ENCODE peak calls at places on chromosomes 7 and 10, in eight cellular contexts. E is K562, Q is mucosa of descending colon, J is Panc1, M is uterus, C is PC-3, N is HCT116, V is GM12878. B is an unnamed sample.

GRCh38 chr10:93206652-93207051 is 133.0 kb downstream of the CYP26A1 start:
- DNase-seq in E (no peak), Q (no peak), J (no peak), M (no peak), C (no peak), N (no peak), V (no peak), B (no peak)

GRCh38 chr10:100100651-100101525 is 19.2 kb upstream of the CPN1 start:
- DNase-seq in E (no peak), Q (no peak), J (peak; percentile 50), M (no peak), C (peak; percentile 55), N (peak; percentile 29), V (no peak), B (no peak)

GRCh38 chr10:70494966-70495365 is 16.4 kb downstream of the PALD1 start:
- DNase-seq in E (no peak), Q (peak; percentile 74), J (no peak), M (no peak), C (no peak), N (no peak), V (no peak), B (no peak)

GRCh38 chr10:73908853-73909611 is 1.9 kb upstream of the PLAU start:
- DNase-seq in E (peak; percentile 49), Q (no peak), J (peak; percentile 97), M (peak; percentile 49), C (peak; percentile 100), N (no peak), V (peak; percentile 63), B (no peak)

GRCh38 chr7:80370587-80370986 is 141.3 kb downstream of the GNAT3 start:
- DNase-seq in E (no peak), Q (no peak), J (no peak), M (no peak), C (no peak), N (no peak), V (no peak), B (no peak)

GRCh38 chr7:50633414-50633710 is 68.2 kb upstream of the DDC start:
- DNase-seq in E (no peak), Q (no peak), J (no peak), M (no peak), C (no peak), N (no peak), V (no peak), B (no peak)

GRCh38 chr7:30739691-30740090 is 12.2 kb upstream of the INMT start:
- DNase-seq in E (no peak), Q (no peak), J (no peak), M (no peak), C (no peak), N (no peak), V (no peak), B (no peak)

GRCh38 chr10:13492493-13493180 is 36.2 kb downstream of the BEND7 start:
- DNase-seq in E (no peak), Q (no peak), J (no peak), M (no peak), C (no peak), N (no peak), V (no peak), B (no peak)

GRCh38 chr7:151687523-151688235 is 168.0 kb upstream of the RHEB start:
- DNase-seq in E (peak; percentile 87), Q (no peak), J (peak; percentile 93), M (peak; percentile 88), C (peak; percentile 99), N (peak; percentile 92), V (no peak), B (no peak)

GRCh38 chr7:26046878-26047277 is 105.1 kb upstream of the NFE2L3 start:
- DNase-seq in E (no peak), Q (no peak), J (no peak), M (no peak), C (no peak), N (no peak), V (no peak), B (no peak)

GRCh38 chr7:151833691-151834090 is 43.2 kb downstream of the PRKAG2 start:
- DNase-seq in E (no peak), Q (no peak), J (no peak), M (no peak), C (no peak), N (no peak), V (no peak), B (no peak)

GRCh38 chr7:151876899-151877777 is at the start of gene PRKAG2:
- DNase-seq in E (peak; percentile 66), Q (peak; percentile 89), J (no peak), M (peak; percentile 64), C (peak; percentile 35), N (no peak), V (no peak), B (peak; percentile 49)

GRCh38 chr10:101672536-101672935 is 22.4 kb downstream of the FBXW4 start:
- DNase-seq in E (no peak), Q (no peak), J (no peak), M (no peak), C (no peak), N (no peak), V (no peak), B (no peak)

GRCh38 chr10:68566955-68567354 is 6.8 kb downstream of the TET1 start:
- DNase-seq in E (no peak), Q (no peak), J (no peak), M (no peak), C (no peak), N (no peak), V (no peak), B (no peak)

GRCh38 chr7:147915781-147916180 is 674.8 kb upstream of the C7orf33 start:
- DNase-seq in E (no peak), Q (no peak), J (no peak), M (no peak), C (peak; percentile 15), N (no peak), V (no peak), B (no peak)

GRCh38 chr10:71268247-71268691 is 50.8 kb upstream of the SLC29A3 start:
- DNase-seq in E (no peak), Q (no peak), J (no peak), M (peak; percentile 51), C (no peak), N (no peak), V (no peak), B (no peak)

GRCh38 chr7:148472406-148472805 is 118.2 kb upstream of the C7orf33 start:
- DNase-seq in E (no peak), Q (no peak), J (no peak), M (no peak), C (peak; percentile 43), N (no peak), V (no peak), B (no peak)

GRCh38 chr10:59829024-59829423 is 75.8 kb upstream of the MRLN start:
- DNase-seq in E (no peak), Q (no peak), J (no peak), M (no peak), C (no peak), N (no peak), V (no peak), B (no peak)

GRCh38 chr10:132961864-132962622 is 19.7 kb upstream of the CFAP46 start:
- DNase-seq in E (no peak), Q (peak; percentile 76), J (no peak), M (peak; percentile 37), C (peak; percentile 69), N (no peak), V (no peak), B (peak; percentile 27)

GRCh38 chr7:38291117-38291647 is 17.7 kb upstream of the TARP start:
- DNase-seq in E (no peak), Q (no peak), J (no peak), M (no peak), C (no peak), N (no peak), V (no peak), B (no peak)

GRCh38 chr10:60485025-60485424 is 95.3 kb upstream of the ANK3 start:
- DNase-seq in E (no peak), Q (no peak), J (no peak), M (no peak), C (no peak), N (no peak), V (no peak), B (no peak)

DNA sequence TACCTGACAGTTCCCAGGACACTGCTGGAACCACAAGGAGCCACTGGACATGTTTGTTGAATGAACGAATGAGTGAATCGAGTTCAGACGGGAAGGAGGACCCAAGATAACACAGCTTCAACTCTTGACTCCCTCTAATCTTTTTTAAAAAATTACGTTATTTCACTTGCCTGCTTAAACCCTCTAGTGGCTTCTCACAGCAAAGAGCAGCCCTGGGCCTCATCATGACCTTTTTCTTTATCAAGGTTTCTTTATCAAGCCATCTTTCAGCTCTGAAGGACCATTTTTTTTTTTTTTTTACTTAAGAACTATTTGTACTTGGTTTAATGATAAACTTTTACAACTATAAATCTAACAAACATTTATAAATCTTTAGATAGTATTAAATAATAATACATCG is 110.6 kb downstream of the TAX1BP1 start:
- DNase-seq in E (no peak), Q (no peak), J (no peak), M (no peak), C (no peak), N (no peak), V (no peak), B (no peak)
- H3K9me3 ChIP-seq in E (no peaks in the 10 kb centered on the region), Q (no peaks in the 10 kb centered on the region), J (no peaks in the 10 kb centered on the region), M (no peaks in the 10 kb centered on the region), C (no peaks in the 10 kb centered on the region), N (no peaks in the 10 kb centered on the region), V (no peaks in the 10 kb centered on the region), B (no peaks in the 10 kb centered on the region)

GRCh38 chr7:111801277-111801676 is 239.0 kb upstream of the IMMP2L start:
- DNase-seq in E (no peak), Q (no peak), J (no peak), M (no peak), C (no peak), N (no peak), V (no peak), B (no peak)

GRCh38 chr7:111802194-111802785 is 240.0 kb upstream of the IMMP2L start:
- DNase-seq in E (no peak), Q (no peak), J (no peak), M (no peak), C (no peak), N (no peak), V (no peak), B (no peak)

DNA sequence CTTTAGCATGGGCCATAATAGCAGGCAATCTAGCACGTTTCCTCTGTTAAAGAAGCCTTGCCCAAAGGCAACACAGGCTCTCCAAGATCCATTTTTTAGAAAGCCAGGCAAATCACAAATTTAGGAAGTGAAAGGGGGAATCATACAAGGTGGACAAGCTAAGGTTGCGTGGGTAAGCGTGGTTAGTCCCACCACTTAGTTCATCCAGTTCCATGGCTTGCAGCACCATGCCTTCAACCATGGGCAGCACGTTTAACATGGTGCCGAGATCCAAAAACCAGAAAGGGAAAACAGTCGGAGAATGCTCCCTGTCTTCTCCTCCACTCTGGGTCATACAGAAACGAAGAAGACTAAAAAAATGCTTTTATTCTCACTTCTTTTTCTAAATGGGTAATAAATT is 234.4 kb upstream of the IMMP2L start:
- DNase-seq in E (no peak), Q (no peak), J (no peak), M (no peak), C (no peak), N (peak; percentile 27), V (no peak), B (no peak)
- H3K9me3 ChIP-seq in E (peaks cover 3% of the 10 kb centered on the region), Q (peaks cover 69% of the 10 kb centered on the region), J (peaks cover 17% of the 10 kb centered on the region), M (peaks cover 44% of the 10 kb centered on the region), C (peaks cover 28% of the 10 kb centered on the region), N (peaks cover 15% of the 10 kb centered on the region), V (peaks cover 10% of the 10 kb centered on the region), B (peaks cover 5% of the 10 kb centered on the region)

GRCh38 chr7:154794147-154794780 is 208.7 kb downstream of the PAXIP1 start:
- DNase-seq in E (peak; percentile 78), Q (no peak), J (no peak), M (no peak), C (peak; percentile 2), N (no peak), V (no peak), B (no peak)
- H3K9me3 ChIP-seq in E (no peaks in the 10 kb centered on the region), Q (no peaks in the 10 kb centered on the region), J (peaks cover 3% of the 10 kb centered on the region), M (no peaks in the 10 kb centered on the region), C (no peaks in the 10 kb centered on the region), N (no peaks in the 10 kb centered on the region), V (no peaks in the 10 kb centered on the region), B (no peaks in the 10 kb centered on the region)

GRCh38 chr7:48085433-48085791 is 3.7 kb upstream of the UPP1 start:
- DNase-seq in E (no peak), Q (no peak), J (no peak), M (no peak), C (no peak), N (no peak), V (peak; percentile 35), B (no peak)
- H3K9me3 ChIP-seq in E (no peaks in the 10 kb centered on the region), Q (no peaks in the 10 kb centered on the region), J (no peaks in the 10 kb centered on the region), M (no peaks in the 10 kb centered on the region), C (no peaks in the 10 kb centered on the region), N (no peaks in the 10 kb centered on the region), V (no peaks in the 10 kb centered on the region), B (no peaks in the 10 kb centered on the region)